ENCODE peak calls at places on chromosome 20, in four cellular contexts. M is HepG2, T is H1, U is GM12878. C is an unnamed sample.

GRCh38 chr20:51354191-51354768 is 188.2 kb downstream of the NFATC2 start:
- DNase-seq in M (no peak), T (no peak), U (no peak), C (no peak)

GRCh38 chr20:57213924-57214323 is 52.5 kb downstream of the BMP7 start:
- DNase-seq in M (no peak), T (no peak), U (no peak), C (no peak)

GRCh38 chr20:22773326-22773725 is 189.0 kb upstream of the FOXA2 start:
- DNase-seq in M (no peak), T (no peak), U (no peak), C (no peak)

GRCh38 chr20:58897493-58897892 is 45.0 kb downstream of the GNAS start:
- DNase-seq in M (no peak), T (no peak), U (no peak), C (no peak)

GRCh38 chr20:53739799-53740785 is 146.5 kb upstream of the ZNF217 start:
- DNase-seq in M (no peak), T (no peak), U (no peak), C (no peak)

GRCh38 chr20:40535816-40536215 is 153.2 kb downstream of the MAFB start:
- DNase-seq in M (no peak), T (no peak), U (no peak), C (no peak)

GRCh38 chr20:8215516-8215915 is 83.5 kb downstream of the PLCB1 start:
- DNase-seq in M (no peak), T (no peak), U (no peak), C (no peak)

GRCh38 chr20:24616258-24617079 is 147.0 kb downstream of the SYNDIG1 start:
- DNase-seq in M (no peak), T (no peak), U (no peak), C (no peak)

GRCh38 chr20:23265226-23265625 is 85.4 kb upstream of the NXT1 start:
- DNase-seq in M (no peak), T (no peak), U (no peak), C (no peak)

GRCh38 chr20:44901972-44902371 is 7.9 kb upstream of the PABPC1L start:
- DNase-seq in M (no peak), T (no peak), U (no peak), C (peak)

GRCh38 chr20:41643504-41643938 is 25.3 kb upstream of the CHD6 start:
- DNase-seq in M (peak), T (no peak), U (no peak), C (peak)

GRCh38 chr20:61281286-61281795 is 29.3 kb downstream of the CDH4 start:
- DNase-seq in M (no peak), T (no peak), U (no peak), C (no peak)

GRCh38 chr20:23889775-23890187 is 10.2 kb upstream of the CST5 start:
- DNase-seq in M (peak), T (peak), U (no peak), C (peak)

GRCh38 chr20:41532935-41533334 is 85.2 kb downstream of the CHD6 start:
- DNase-seq in M (no peak), T (no peak), U (no peak), C (no peak)

GRCh38 chr20:51532577-51533191 is 9.8 kb downstream of the NFATC2 start:
- DNase-seq in M (no peak), T (no peak), U (no peak), C (no peak)

GRCh38 chr20:23242104-23242503 is 108.5 kb upstream of the NXT1 start:
- DNase-seq in M (no peak), T (peak), U (no peak), C (no peak)

GRCh38 chr20:44900231-44900854 is 9.5 kb upstream of the PABPC1L start:
- DNase-seq in M (no peak), T (no peak), U (no peak), C (no peak)

GRCh38 chr20:13261460-13262301 is 40.6 kb downstream of the ISM1 start:
- DNase-seq in M (peak), T (peak), U (no peak), C (peak)

GRCh38 chr20:57266251-57267157 is at the start of gene BMP7:
- DNase-seq in M (no peak), T (peak), U (no peak), C (no peak)

GRCh38 chr20:24764825-24765224 is 184.2 kb upstream of the CST7 start:
- DNase-seq in M (no peak), T (no peak), U (no peak), C (no peak)

GRCh38 chr20:4026093-4026601 is 10.8 kb upstream of the RNF24 start:
- DNase-seq in M (peak), T (peak), U (no peak), C (peak)

GRCh38 chr20:38355161-38356012 is 9.1 kb downstream of the LBP start:
- DNase-seq in M (no peak), T (no peak), U (no peak), C (no peak)

GRCh38 chr20:23066772-23067171 is 17.3 kb upstream of the THBD start:
- DNase-seq in M (no peak), T (no peak), U (no peak), C (no peak)

GRCh38 chr20:49320460-49320859 is 42.6 kb upstream of the ZNFX1 start:
- DNase-seq in M (peak), T (peak), U (no peak), C (peak)
- TF ChIP-seq BRCA1 in M (no peak), T (no peak), U (no peak), C (no peak)

GRCh38 chr20:33181482-33182093 is 13.6 kb downstream of the BPIFA2 start:
- DNase-seq in M (no peak), T (peak), U (no peak), C (no peak)
- TF ChIP-seq BRCA1 in M (no peak), T (no peak), U (no peak), C (no peak)

DNA sequence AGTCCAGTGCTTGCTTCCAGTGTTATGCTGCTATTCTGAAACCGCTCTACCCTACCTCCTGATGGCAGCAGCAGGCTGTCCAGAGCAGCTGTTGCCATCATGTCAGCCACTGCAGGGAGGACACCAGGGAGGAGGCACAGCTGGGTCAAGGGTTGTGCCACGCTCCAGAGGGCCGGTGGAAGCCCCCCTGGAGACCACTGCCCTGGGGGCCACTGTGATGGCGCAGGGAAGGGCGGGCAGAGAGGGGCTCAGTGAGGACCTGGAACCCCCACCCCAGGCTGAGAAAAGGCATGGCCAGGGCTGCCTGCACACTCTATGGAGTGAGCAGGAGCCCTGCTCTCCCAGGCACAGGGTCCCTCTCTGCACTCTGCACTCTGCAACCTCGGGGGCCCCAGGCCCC is 271.3 kb upstream of the BTBD3 start:
- DNase-seq in M (no peak), T (no peak), U (no peak), C (no peak)
- TF ChIP-seq BRCA1 in M (no peak), T (no peak), U (no peak), C (no peak)

GRCh38 chr20:62366370-62367135 is 559 bp downstream of the LAMA5 start:
- DNase-seq in M (peak), T (peak), U (no peak), C (peak)
- TF ChIP-seq BRCA1 in M (no peak), T (peak), U (no peak), C (no peak)

GRCh38 chr20:34165246-34165645 is 53.2 kb upstream of the EIF2S2 start:
- DNase-seq in M (no peak), T (no peak), U (no peak), C (no peak)
- TF ChIP-seq BRCA1 in M (no peak), T (no peak), U (no peak), C (no peak)

DNA sequence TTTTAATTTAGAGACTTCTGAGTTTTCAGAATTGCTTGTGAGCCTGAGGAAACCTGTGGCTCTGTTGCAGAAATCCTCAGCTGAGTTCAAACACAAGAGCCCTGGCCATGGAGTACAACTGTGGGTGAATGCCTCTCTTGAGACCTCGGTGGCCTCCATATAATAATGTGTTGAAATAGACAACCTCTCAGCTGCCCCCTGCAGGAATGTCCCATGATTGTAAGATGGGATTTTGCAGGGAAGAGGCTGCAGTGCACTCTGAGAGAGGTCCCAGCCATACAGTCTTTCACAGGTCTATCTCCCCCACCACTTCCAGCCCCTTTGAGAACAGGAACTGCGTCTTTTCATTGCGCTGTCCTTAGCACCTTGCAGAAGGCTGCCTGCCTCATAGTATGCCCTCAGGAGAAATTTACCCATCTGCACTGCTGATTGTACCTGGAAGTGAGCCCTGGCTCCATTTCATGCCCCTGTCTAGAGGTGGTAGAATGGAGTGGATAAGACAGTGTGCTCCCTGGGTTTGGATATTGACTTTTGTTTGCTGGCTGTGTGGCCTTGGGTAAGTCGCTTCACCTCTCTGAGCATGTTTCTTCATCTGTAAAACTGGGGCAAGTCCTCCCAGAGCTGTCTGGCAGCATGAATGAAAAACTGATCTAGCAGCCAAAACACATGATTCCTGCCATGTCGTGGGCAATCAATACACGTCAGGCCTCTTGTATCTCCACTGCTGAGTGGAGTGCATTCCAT is 16.8 kb upstream of the CDH22 start:
- DNase-seq in M (peak), T (no peak), U (no peak), C (peak)
- TF ChIP-seq BRCA1 in M (no peak), T (no peak), U (no peak), C (no peak)

DNA sequence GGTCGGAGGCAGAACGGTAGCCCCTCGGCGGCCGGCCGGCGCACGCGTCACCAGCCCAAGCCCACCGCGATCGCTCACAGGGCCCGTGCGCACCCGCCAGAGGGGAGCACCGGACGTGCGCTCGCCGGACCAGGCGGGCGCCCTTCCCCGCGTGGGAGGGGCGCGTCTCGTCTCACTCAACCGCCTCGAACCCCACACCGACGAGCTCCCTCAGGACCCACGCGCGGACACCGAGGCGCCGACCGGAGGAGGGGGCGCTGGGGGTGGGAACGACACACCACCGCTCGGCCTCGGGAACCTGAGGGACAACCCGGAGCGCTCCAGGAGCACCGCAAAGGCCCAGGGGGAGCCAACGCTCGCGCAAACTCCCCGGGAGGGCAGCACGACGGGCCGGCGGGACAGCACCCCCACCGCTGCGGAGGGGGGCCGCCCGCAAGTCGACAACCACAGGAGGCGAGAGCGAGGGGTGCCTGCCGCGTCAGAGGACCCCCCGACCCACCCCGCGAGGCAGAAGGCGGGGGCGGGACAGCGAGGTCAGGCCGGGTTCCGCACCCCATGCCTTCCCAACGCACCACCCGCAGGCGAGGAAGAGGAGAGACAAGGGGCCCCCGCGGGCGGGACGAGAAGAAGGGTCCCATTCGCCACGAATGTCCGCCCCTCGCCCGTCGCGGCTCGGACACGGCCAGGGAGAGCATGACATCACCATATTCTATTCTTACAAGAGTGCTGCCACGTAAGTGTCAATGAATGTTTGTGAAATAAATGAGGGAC is 512.7 kb upstream of the ZNF337 start:
- DNase-seq in M (no peak), T (peak), U (no peak), C (no peak)
- TF ChIP-seq BRCA1 in M (no peak), T (no peak), U (no peak), C (no peak)

GRCh38 chr20:1415667-1416468 is 23.0 kb upstream of the FKBP1A start:
- DNase-seq in M (peak), T (no peak), U (no peak), C (peak)
- TF ChIP-seq BRCA1 in M (no peak), T (no peak), U (no peak), C (no peak)

GRCh38 chr20:5705827-5706226 is 44.4 kb upstream of the SHLD1 start:
- DNase-seq in M (no peak), T (no peak), U (no peak), C (peak)
- TF ChIP-seq BRCA1 in M (no peak), T (no peak), U (no peak), C (no peak)

C was measured in K562.